ENCODE peak calls at places on chromosomes 13 and 19, in seven cellular contexts. E is GM18507; Y is HS-27A; Z is renal cortical epithelial cell; J is naive thymus-derived CD4-positive, alpha-beta T cell; M is KBM-7; X is HL-60. P is an unnamed sample.

GRCh38 chr13:71879129-71879535 is 12.1 kb upstream of the DACH1 start:
- DNase-seq in E (no peak), Y (no peak), Z (peak; percentile 58), J (no peak), M (peak; percentile 50), X (no peak), P (peak; percentile 52)

GRCh38 chr13:113658836-113659235 is 838 bp upstream of the ATP4B start:
- DNase-seq in E (no peak), Y (no peak), Z (no peak), J (no peak), M (no peak), X (no peak), P (no peak)

GRCh38 chr13:25179810-25180437 is 7.8 kb upstream of the AMER2 start:
- DNase-seq in E (no peak), Y (no peak), Z (no peak), J (no peak), M (no peak), X (no peak), P (no peak)

GRCh38 chr13:79482271-79482970 is 1.5 kb downstream of the NDFIP2 start:
- DNase-seq in E (no peak), Y (no peak), Z (peak; percentile 56), J (no peak), M (no peak), X (no peak), P (peak; percentile 24)

GRCh38 chr19:35004517-35005255 is 4.6 kb downstream of the GRAMD1A start:
- DNase-seq in E (no peak), Y (no peak), Z (no peak), J (no peak), M (no peak), X (no peak), P (no peak)

GRCh38 chr19:38142176-38143035 is 81.6 kb downstream of the DPF1 start:
- DNase-seq in E (peak; percentile 26), Y (peak; percentile 17), Z (peak; percentile 13), J (no peak), M (peak; percentile 60), X (no peak), P (peak; percentile 36)

GRCh38 chr13:49649244-49649962 is 21.1 kb downstream of the ARL11 start:
- DNase-seq in E (no peak), Y (no peak), Z (peak; percentile 44), J (no peak), M (peak; percentile 32), X (no peak), P (peak; percentile 53)

GRCh38 chr19:31578326-31578725 is 229.1 kb upstream of the TSHZ3 start:
- DNase-seq in E (no peak), Y (no peak), Z (no peak), J (no peak), M (no peak), X (no peak), P (no peak)

GRCh38 chr19:49653466-49653806 is 11.4 kb downstream of the SCAF1 start:
- DNase-seq in E (no peak), Y (no peak), Z (no peak), J (no peak), M (no peak), X (no peak), P (no peak)

GRCh38 chr19:12726988-12727316 is 3.2 kb upstream of the TNPO2 start:
- DNase-seq in E (no peak), Y (no peak), Z (no peak), J (no peak), M (no peak), X (no peak), P (no peak)

GRCh38 chr19:9151367-9151766 is 11.2 kb downstream of the ZNF317 start:
- DNase-seq in E (no peak), Y (no peak), Z (no peak), J (no peak), M (no peak), X (no peak), P (no peak)

GRCh38 chr13:40271511-40271910 is 394.9 kb downstream of the FOXO1 start:
- DNase-seq in E (no peak), Y (no peak), Z (no peak), J (no peak), M (peak; percentile 11), X (no peak), P (no peak)

GRCh38 chr13:59664586-59664985 is 499.1 kb downstream of the DIAPH3 start:
- DNase-seq in E (no peak), Y (no peak), Z (no peak), J (no peak), M (no peak), X (no peak), P (no peak)

GRCh38 chr19:29239220-29239776 is 26.3 kb upstream of the UQCRFS1 start:
- DNase-seq in E (no peak), Y (no peak), Z (no peak), J (no peak), M (no peak), X (no peak), P (no peak)

GRCh38 chr19:40609561-40610395 is 8.6 kb downstream of the LTBP4 start:
- DNase-seq in E (peak; percentile 79), Y (no peak), Z (peak; percentile 71), J (peak; percentile 78), M (peak; percentile 87), X (peak; percentile 78), P (peak; percentile 85)

P was measured in astrocyte of the spinal cord.